ENCODE peak calls at places on chromosomes 12 and 14, in six cellular contexts. One of them, this sample, is unnamed.

GRCh38 chr12:69468237-69469026 is 1.8 kb upstream of the FRS2 start:
- DNase-seq in ELR: peak
- DNase-seq in mesenteric fat pad: no peak
- DNase-seq in erythroblast: peak
- DNase-seq in A549: no peak
- DNase-seq in GM12865: no peak
- DNase-seq in this sample: no peak

GRCh38 chr14:61512508-61512907 is 182.8 kb upstream of the HIF1A start:
- DNase-seq in erythroblast: no peak
- DNase-seq in ELR: peak
- DNase-seq in A549: no peak
- DNase-seq in GM12865: no peak
- DNase-seq in mesenteric fat pad: no peak
- DNase-seq in this sample: no peak

GRCh38 chr12:123938679-123939480 is 33.8 kb downstream of the CCDC92 start:
- DNase-seq in A549: peak
- DNase-seq in mesenteric fat pad: peak
- DNase-seq in erythroblast: no peak
- DNase-seq in GM12865: no peak
- DNase-seq in ELR: peak
- DNase-seq in this sample: no peak

GRCh38 chr12:64840949-64841717 is 16.7 kb downstream of the TBC1D30 start:
- DNase-seq in ELR: no peak
- DNase-seq in A549: no peak
- DNase-seq in erythroblast: no peak
- DNase-seq in GM12865: no peak
- DNase-seq in mesenteric fat pad: no peak
- DNase-seq in this sample: no peak

GRCh38 chr12:52313926-52314325 is 7.3 kb downstream of the KRT83 start:
- DNase-seq in GM12865: no peak
- DNase-seq in erythroblast: no peak
- DNase-seq in ELR: no peak
- DNase-seq in mesenteric fat pad: peak
- DNase-seq in A549: no peak
- DNase-seq in this sample: no peak

GRCh38 chr12:26119391-26119981 is 5.4 kb downstream of the BHLHE41 start:
- DNase-seq in A549: peak
- DNase-seq in erythroblast: peak
- DNase-seq in ELR: peak
- DNase-seq in mesenteric fat pad: no peak
- DNase-seq in GM12865: peak
- DNase-seq in this sample: no peak

GRCh38 chr12:59736359-59736758 is 140.5 kb downstream of the SLC16A7 start:
- DNase-seq in mesenteric fat pad: no peak
- DNase-seq in A549: no peak
- DNase-seq in erythroblast: peak
- DNase-seq in GM12865: no peak
- DNase-seq in ELR: no peak
- DNase-seq in this sample: no peak

GRCh38 chr12:104534857-104535248 is 78.1 kb downstream of the CHST11 start:
- DNase-seq in GM12865: no peak
- DNase-seq in mesenteric fat pad: no peak
- DNase-seq in erythroblast: no peak
- DNase-seq in ELR: no peak
- DNase-seq in A549: no peak
- DNase-seq in this sample: no peak

GRCh38 chr12:104669851-104670337 is 213.1 kb downstream of the CHST11 start:
- DNase-seq in mesenteric fat pad: peak
- DNase-seq in A549: no peak
- DNase-seq in GM12865: peak
- DNase-seq in erythroblast: no peak
- DNase-seq in ELR: no peak
- DNase-seq in this sample: no peak

GRCh38 chr14:62138593-62138992 is 376.4 kb downstream of the SNAPC1 start:
- DNase-seq in ELR: no peak
- DNase-seq in mesenteric fat pad: no peak
- DNase-seq in A549: no peak
- DNase-seq in erythroblast: peak
- DNase-seq in GM12865: no peak
- DNase-seq in this sample: no peak

GRCh38 chr12:54159140-54159539 is 29.6 kb downstream of the SMUG1 start:
- DNase-seq in A549: no peak
- DNase-seq in mesenteric fat pad: no peak
- DNase-seq in erythroblast: peak
- DNase-seq in ELR: peak
- DNase-seq in GM12865: peak
- DNase-seq in this sample: no peak

GRCh38 chr12:51171884-51172514 is 936 bp downstream of the TFCP2 start:
- DNase-seq in A549: no peak
- DNase-seq in ELR: peak
- DNase-seq in mesenteric fat pad: no peak
- DNase-seq in erythroblast: no peak
- DNase-seq in GM12865: peak
- DNase-seq in this sample: no peak

GRCh38 chr12:52947738-52948423 is 1.0 kb upstream of the KRT18 start:
- DNase-seq in GM12865: no peak
- DNase-seq in erythroblast: no peak
- DNase-seq in A549: no peak
- DNase-seq in mesenteric fat pad: no peak
- DNase-seq in ELR: no peak
- DNase-seq in this sample: no peak

GRCh38 chr14:52413729-52414453 is 99.8 kb downstream of the PTGER2 start:
- DNase-seq in erythroblast: no peak
- DNase-seq in ELR: peak
- DNase-seq in mesenteric fat pad: no peak
- DNase-seq in A549: no peak
- DNase-seq in GM12865: peak
- DNase-seq in this sample: no peak

GRCh38 chr14:77574446-77575125 is 41.9 kb downstream of the SPTLC2 start:
- DNase-seq in ELR: no peak
- DNase-seq in GM12865: no peak
- DNase-seq in mesenteric fat pad: no peak
- DNase-seq in A549: no peak
- DNase-seq in erythroblast: no peak
- DNase-seq in this sample: no peak

GRCh38 chr12:71400481-71400880 is 39.1 kb upstream of the LGR5 start:
- DNase-seq in erythroblast: no peak
- DNase-seq in ELR: no peak
- DNase-seq in A549: no peak
- DNase-seq in GM12865: peak
- DNase-seq in mesenteric fat pad: no peak
- DNase-seq in this sample: no peak

This sample was measured in tibial artery.